ENCODE peak calls at places on chromosomes 3 and 15, in five cellular contexts. One of them, this sample, is unnamed.

GRCh38 chr3:40396406-40396805 is 9.4 kb downstream of the ENTPD3 start:
- DNase-seq in substantia nigra: no peak
- DNase-seq in IMR-90: no peak
- DNase-seq in left ventricle myocardium inferior: no peak
- DNase-seq in astrocyte: no peak
- DNase-seq in this sample: no peak

GRCh38 chr3:23646201-23646955 is 159.4 kb upstream of the UBE2E1 start:
- DNase-seq in IMR-90: no peak
- DNase-seq in substantia nigra: no peak
- DNase-seq in astrocyte: no peak
- DNase-seq in left ventricle myocardium inferior: no peak
- DNase-seq in this sample: no peak

GRCh38 chr15:77266708-77267387 is 153.1 kb downstream of the PEAK1 start:
- DNase-seq in left ventricle myocardium inferior: no peak
- DNase-seq in astrocyte: peak
- DNase-seq in substantia nigra: no peak
- DNase-seq in IMR-90: peak
- DNase-seq in this sample: no peak

GRCh38 chr3:68855620-68856019 is 76.7 kb downstream of the TAFA4 start:
- DNase-seq in left ventricle myocardium inferior: no peak
- DNase-seq in substantia nigra: no peak
- DNase-seq in astrocyte: no peak
- DNase-seq in IMR-90: no peak
- DNase-seq in this sample: no peak

GRCh38 chr3:136621628-136622027 is 130.6 kb downstream of the STAG1 start:
- DNase-seq in substantia nigra: no peak
- DNase-seq in IMR-90: peak
- DNase-seq in left ventricle myocardium inferior: no peak
- DNase-seq in astrocyte: peak
- DNase-seq in this sample: no peak

GRCh38 chr3:141294848-141295247 is 63.2 kb downstream of the PXYLP1 start:
- DNase-seq in IMR-90: peak
- DNase-seq in astrocyte: peak
- DNase-seq in left ventricle myocardium inferior: no peak
- DNase-seq in substantia nigra: no peak
- DNase-seq in this sample: no peak

GRCh38 chr3:48236531-48236930 is 4.4 kb upstream of the ZNF589 start:
- DNase-seq in IMR-90: no peak
- DNase-seq in astrocyte: no peak
- DNase-seq in substantia nigra: no peak
- DNase-seq in left ventricle myocardium inferior: no peak
- DNase-seq in this sample: no peak

GRCh38 chr3:86826292-86826691 is 164.7 kb downstream of the VGLL3 start:
- DNase-seq in left ventricle myocardium inferior: no peak
- DNase-seq in IMR-90: no peak
- DNase-seq in astrocyte: no peak
- DNase-seq in substantia nigra: no peak
- DNase-seq in this sample: no peak

GRCh38 chr3:131540143-131540542 is 37.4 kb upstream of the MRPL3 start:
- DNase-seq in astrocyte: peak
- DNase-seq in substantia nigra: no peak
- DNase-seq in left ventricle myocardium inferior: no peak
- DNase-seq in IMR-90: no peak
- DNase-seq in this sample: no peak

GRCh38 chr15:59543721-59544547 is 67.6 kb upstream of the GCNT3 start:
- DNase-seq in substantia nigra: no peak
- DNase-seq in left ventricle myocardium inferior: no peak
- DNase-seq in IMR-90: no peak
- DNase-seq in astrocyte: no peak
- DNase-seq in this sample: no peak

GRCh38 chr15:31842532-31843195 is 187.7 kb upstream of the CHRNA7 start:
- DNase-seq in astrocyte: no peak
- DNase-seq in substantia nigra: no peak
- DNase-seq in left ventricle myocardium inferior: no peak
- DNase-seq in IMR-90: no peak
- DNase-seq in this sample: no peak

GRCh38 chr15:31843426-31844055 is 186.8 kb upstream of the CHRNA7 start:
- DNase-seq in astrocyte: no peak
- DNase-seq in IMR-90: no peak
- DNase-seq in substantia nigra: no peak
- DNase-seq in left ventricle myocardium inferior: no peak
- DNase-seq in this sample: peak

GRCh38 chr15:31848621-31849020 is 181.7 kb upstream of the CHRNA7 start:
- DNase-seq in left ventricle myocardium inferior: no peak
- DNase-seq in substantia nigra: no peak
- DNase-seq in IMR-90: no peak
- DNase-seq in astrocyte: no peak
- DNase-seq in this sample: no peak

GRCh38 chr15:31847961-31848360 is 182.4 kb upstream of the CHRNA7 start:
- DNase-seq in substantia nigra: no peak
- DNase-seq in left ventricle myocardium inferior: no peak
- DNase-seq in astrocyte: no peak
- DNase-seq in IMR-90: no peak
- DNase-seq in this sample: no peak

DNA sequence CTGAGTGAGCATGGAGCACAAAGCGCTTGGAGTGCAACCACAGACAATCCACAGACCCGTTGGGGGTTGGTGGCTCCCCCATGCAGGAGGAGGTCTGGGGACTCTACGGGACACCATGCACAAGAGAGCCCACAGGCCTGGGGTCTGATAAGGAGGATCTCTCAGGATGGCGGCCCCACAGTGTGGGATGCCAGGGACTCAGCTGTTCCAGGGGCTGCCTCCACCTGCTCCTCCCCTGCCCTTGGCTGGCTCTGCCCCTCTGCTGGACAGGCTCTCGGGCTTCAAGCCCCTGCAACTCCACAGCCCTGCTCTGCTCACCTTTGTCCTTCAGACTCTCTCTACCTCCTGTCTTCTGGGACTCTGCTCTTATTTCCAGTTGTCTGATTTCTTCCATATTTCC is 184.5 kb upstream of the CHRNA7 start:
- DNase-seq in IMR-90: no peak
- DNase-seq in astrocyte: no peak
- DNase-seq in substantia nigra: no peak
- DNase-seq in left ventricle myocardium inferior: no peak
- DNase-seq in this sample: no peak
- H3K27ac ChIP-seq in IMR-90: no peak
- H3K27ac ChIP-seq in astrocyte: no peak
- H3K27ac ChIP-seq in substantia nigra: peak
- H3K27ac ChIP-seq in left ventricle myocardium inferior: no peak
- H3K27ac ChIP-seq in this sample: peak

GRCh38 chr15:100900895-100901169 is 18.3 kb upstream of the LRRK1 start:
- DNase-seq in left ventricle myocardium inferior: no peak
- DNase-seq in astrocyte: no peak
- DNase-seq in substantia nigra: no peak
- DNase-seq in IMR-90: no peak
- DNase-seq in this sample: no peak

GRCh38 chr15:100901296-100901695 is 17.9 kb upstream of the LRRK1 start:
- DNase-seq in astrocyte: no peak
- DNase-seq in IMR-90: no peak
- DNase-seq in left ventricle myocardium inferior: no peak
- DNase-seq in substantia nigra: no peak
- DNase-seq in this sample: no peak

GRCh38 chr15:100901702-100902435 is 17.3 kb upstream of the LRRK1 start:
- DNase-seq in IMR-90: no peak
- DNase-seq in left ventricle myocardium inferior: no peak
- DNase-seq in substantia nigra: no peak
- DNase-seq in astrocyte: no peak
- DNase-seq in this sample: no peak

GRCh38 chr15:100902436-100903190 is 16.5 kb upstream of the LRRK1 start:
- DNase-seq in left ventricle myocardium inferior: peak
- DNase-seq in substantia nigra: no peak
- DNase-seq in astrocyte: peak
- DNase-seq in IMR-90: peak
- DNase-seq in this sample: no peak

GRCh38 chr15:100903191-100903590 is 16.0 kb upstream of the LRRK1 start:
- DNase-seq in IMR-90: no peak
- DNase-seq in substantia nigra: no peak
- DNase-seq in astrocyte: no peak
- DNase-seq in left ventricle myocardium inferior: no peak
- DNase-seq in this sample: no peak
- H3K27ac ChIP-seq in IMR-90: no peak
- H3K27ac ChIP-seq in substantia nigra: no peak
- H3K27ac ChIP-seq in astrocyte: no peak
- H3K27ac ChIP-seq in left ventricle myocardium inferior: peak
- H3K27ac ChIP-seq in this sample: no peak

GRCh38 chr15:50883903-50884302 is 24.6 kb upstream of the AP4E1 start:
- DNase-seq in left ventricle myocardium inferior: no peak
- DNase-seq in IMR-90: peak
- DNase-seq in astrocyte: peak
- DNase-seq in substantia nigra: no peak
- DNase-seq in this sample: no peak

GRCh38 chr15:50879016-50879415 is 29.5 kb upstream of the AP4E1 start:
- DNase-seq in astrocyte: no peak
- DNase-seq in substantia nigra: no peak
- DNase-seq in left ventricle myocardium inferior: no peak
- DNase-seq in IMR-90: no peak
- DNase-seq in this sample: no peak

GRCh38 chr15:50880221-50880620 is 28.3 kb upstream of the AP4E1 start:
- DNase-seq in substantia nigra: no peak
- DNase-seq in astrocyte: peak
- DNase-seq in left ventricle myocardium inferior: no peak
- DNase-seq in IMR-90: no peak
- DNase-seq in this sample: no peak

GRCh38 chr15:50881121-50882048 is 27.1 kb upstream of the AP4E1 start:
- DNase-seq in astrocyte: peak
- DNase-seq in substantia nigra: no peak
- DNase-seq in left ventricle myocardium inferior: no peak
- DNase-seq in IMR-90: peak
- DNase-seq in this sample: no peak

DNA sequence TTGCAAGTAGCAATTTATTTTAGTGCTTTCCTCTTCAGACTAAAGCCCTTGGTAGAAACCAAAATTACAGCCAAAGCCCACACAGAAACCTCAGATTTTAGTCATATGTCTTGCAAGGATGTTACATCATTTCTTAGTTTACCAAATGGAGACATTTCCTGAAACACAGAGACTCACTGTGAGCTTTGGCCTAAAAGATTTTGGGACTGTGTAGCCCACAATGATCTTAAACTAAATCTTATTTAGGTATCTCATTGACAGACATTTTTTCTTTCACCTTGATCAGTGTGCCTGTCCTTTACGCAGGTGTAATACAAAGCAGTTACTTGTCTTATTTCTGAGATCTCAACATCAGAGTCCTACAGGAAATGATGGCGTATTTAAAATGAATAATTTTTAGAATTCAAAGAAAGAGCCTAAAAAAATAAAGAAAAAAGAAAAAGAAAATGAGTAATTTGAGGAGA is 27.8 kb upstream of the AP4E1 start:
- DNase-seq in substantia nigra: no peak
- DNase-seq in IMR-90: peak
- DNase-seq in left ventricle myocardium inferior: no peak
- DNase-seq in astrocyte: peak
- DNase-seq in this sample: no peak
- H3K27ac ChIP-seq in substantia nigra: no peak
- H3K27ac ChIP-seq in IMR-90: peak
- H3K27ac ChIP-seq in left ventricle myocardium inferior: no peak
- H3K27ac ChIP-seq in astrocyte: no peak
- H3K27ac ChIP-seq in this sample: no peak

GRCh38 chr15:80743189-80743833 is 35.9 kb upstream of the CEMIP start:
- DNase-seq in IMR-90: peak
- DNase-seq in substantia nigra: no peak
- DNase-seq in astrocyte: no peak
- DNase-seq in left ventricle myocardium inferior: no peak
- DNase-seq in this sample: no peak
- H3K27ac ChIP-seq in IMR-90: peak
- H3K27ac ChIP-seq in substantia nigra: no peak
- H3K27ac ChIP-seq in astrocyte: no peak
- H3K27ac ChIP-seq in left ventricle myocardium inferior: no peak
- H3K27ac ChIP-seq in this sample: no peak

DNA sequence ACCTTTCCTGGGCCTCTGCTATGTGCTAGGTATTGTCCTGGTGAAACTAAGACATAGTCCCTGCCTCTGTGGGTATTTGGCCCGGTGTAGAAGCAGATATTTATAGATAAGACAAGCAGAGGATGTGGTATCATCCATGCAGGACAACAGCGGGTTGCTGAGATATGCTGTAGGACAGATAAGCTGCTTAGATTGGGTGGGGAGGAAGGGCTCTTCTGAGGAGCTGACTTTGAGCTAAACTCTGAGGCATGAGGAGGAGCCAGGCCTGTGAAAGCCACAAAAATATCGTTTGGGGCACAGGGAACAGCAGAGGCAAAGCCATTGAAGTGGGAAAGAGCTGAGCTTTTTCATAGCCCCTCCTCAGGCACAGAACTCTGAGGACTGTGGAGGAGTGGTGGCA is 492.5 kb upstream of the CFAP20DC start:
- DNase-seq in substantia nigra: no peak
- DNase-seq in left ventricle myocardium inferior: no peak
- DNase-seq in astrocyte: no peak
- DNase-seq in IMR-90: no peak
- DNase-seq in this sample: no peak
- H3K27ac ChIP-seq in substantia nigra: no peak
- H3K27ac ChIP-seq in left ventricle myocardium inferior: no peak
- H3K27ac ChIP-seq in astrocyte: no peak
- H3K27ac ChIP-seq in IMR-90: no peak
- H3K27ac ChIP-seq in this sample: no peak

GRCh38 chr15:90358124-90359033 is 6.3 kb downstream of the ZNF774 start:
- DNase-seq in substantia nigra: no peak
- DNase-seq in astrocyte: peak
- DNase-seq in left ventricle myocardium inferior: no peak
- DNase-seq in IMR-90: peak
- DNase-seq in this sample: no peak

GRCh38 chr15:90351479-90352108 is 490 bp upstream of the ZNF774 start:
- DNase-seq in IMR-90: no peak
- DNase-seq in astrocyte: no peak
- DNase-seq in left ventricle myocardium inferior: no peak
- DNase-seq in substantia nigra: no peak
- DNase-seq in this sample: no peak

GRCh38 chr15:90360746-90361145 is 8.7 kb downstream of the ZNF774 start:
- DNase-seq in left ventricle myocardium inferior: no peak
- DNase-seq in IMR-90: no peak
- DNase-seq in substantia nigra: no peak
- DNase-seq in astrocyte: no peak
- DNase-seq in this sample: no peak

GRCh38 chr15:90352109-90352893 is at the start of gene ZNF774:
- DNase-seq in IMR-90: peak
- DNase-seq in left ventricle myocardium inferior: peak
- DNase-seq in astrocyte: peak
- DNase-seq in substantia nigra: peak
- DNase-seq in this sample: peak

DNA sequence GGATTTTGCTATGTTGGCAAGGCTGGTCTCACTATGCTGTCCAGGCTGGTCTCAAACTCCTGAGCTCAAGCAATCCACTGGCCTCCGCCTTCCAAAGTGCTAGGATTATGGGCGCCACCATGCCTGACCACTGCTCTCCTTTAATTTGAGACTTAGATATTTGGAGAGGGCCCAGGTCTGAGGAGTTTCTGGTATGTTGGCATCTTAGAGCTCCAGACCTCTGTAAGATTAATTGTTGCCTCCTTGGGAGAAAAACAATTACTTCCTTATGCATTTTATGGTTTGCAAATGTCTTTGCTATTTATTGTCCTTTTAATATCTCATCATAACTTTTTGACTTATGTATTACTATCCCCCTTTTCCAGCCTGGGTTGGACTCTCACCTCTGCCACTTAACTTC is 2.9 kb downstream of the ZNF774 start:
- DNase-seq in astrocyte: no peak
- DNase-seq in substantia nigra: no peak
- DNase-seq in IMR-90: no peak
- DNase-seq in left ventricle myocardium inferior: no peak
- DNase-seq in this sample: no peak
- H3K27ac ChIP-seq in astrocyte: no peak
- H3K27ac ChIP-seq in substantia nigra: no peak
- H3K27ac ChIP-seq in IMR-90: no peak
- H3K27ac ChIP-seq in left ventricle myocardium inferior: no peak
- H3K27ac ChIP-seq in this sample: no peak